ENCODE peak calls at places on chromosomes 5 and 9, in eight cellular contexts. I, K, U, R, S, W, Z and F are unnamed samples. For H3K4me1, the result is how much of the 10 kb centered on the place peaks cover.

GRCh38 chr5:135977375-135977928 is 22.7 kb upstream of the LECT2 start:
- DNase-seq in K (peak), W (peak), I (peak), S (peak), Z (peak), U (no peak), R (peak), F (peak)

GRCh38 chr5:62608529-62609511 is 30.2 kb downstream of the LRRC70 start:
- DNase-seq in R (no peak), S (no peak), U (no peak), I (no peak), Z (no peak), W (no peak), K (no peak), F (no peak)

GRCh38 chr9:94084314-94084713 is at the start of gene PTPDC1:
- DNase-seq in K (peak), R (no peak), U (no peak), S (no peak), I (no peak), Z (no peak), W (no peak), F (no peak)

GRCh38 chr5:13328316-13328715 is 616.2 kb downstream of the DNAH5 start:
- DNase-seq in I (no peak), Z (no peak), R (no peak), W (no peak), U (no peak), S (no peak), K (no peak), F (no peak)

GRCh38 chr5:172789687-172790495 is 18.9 kb upstream of the DUSP1 start:
- DNase-seq in U (no peak), W (peak), S (peak), R (no peak), I (no peak), K (peak), Z (no peak), F (no peak)

GRCh38 chr9:130606887-130607582 is 27.7 kb downstream of the FUBP3 start:
- DNase-seq in W (no peak), Z (no peak), K (no peak), U (no peak), R (peak), I (no peak), S (no peak), F (peak)

GRCh38 chr5:34494111-34494755 is 161.9 kb upstream of the RAI14 start:
- DNase-seq in R (no peak), S (no peak), Z (no peak), U (no peak), W (no peak), K (no peak), I (no peak), F (peak)

GRCh38 chr5:10624244-10624643 is 60.4 kb downstream of the ANKRD33B start:
- DNase-seq in I (no peak), K (no peak), W (no peak), U (no peak), Z (no peak), R (no peak), S (no peak), F (no peak)

GRCh38 chr9:93098236-93098946 is 2.4 kb downstream of the CARD19 start:
- DNase-seq in S (peak), I (peak), W (peak), R (peak), K (peak), U (peak), Z (peak), F (peak)

GRCh38 chr9:113012492-113012891 is 500 bp upstream of the ZNF883 start:
- DNase-seq in R (no peak), I (no peak), U (no peak), W (no peak), K (no peak), S (no peak), Z (no peak), F (no peak)

GRCh38 chr9:70407081-70407503 is 7.4 kb downstream of the KLF9 start:
- DNase-seq in Z (no peak), S (no peak), I (no peak), R (no peak), U (peak), W (no peak), K (no peak), F (peak)

GRCh38 chr5:169808118-169808581 is 171.1 kb downstream of the DOCK2 start:
- DNase-seq in S (no peak), R (no peak), W (no peak), Z (no peak), U (no peak), I (no peak), K (no peak), F (no peak)

GRCh38 chr5:106680330-106680729 is 990.4 kb downstream of the EFNA5 start:
- DNase-seq in R (no peak), I (no peak), U (no peak), K (no peak), W (no peak), Z (no peak), S (no peak), F (no peak)

GRCh38 chr9:107281164-107281563 is 1.9 kb upstream of the RAD23B start:
- DNase-seq in S (no peak), W (no peak), Z (no peak), K (no peak), R (no peak), I (no peak), U (no peak), F (no peak)

GRCh38 chr9:36218411-36218901 is 27.7 kb downstream of the CLTA start:
- DNase-seq in U (no peak), R (peak), Z (no peak), W (no peak), S (no peak), K (no peak), I (no peak), F (no peak)

GRCh38 chr9:111852291-111852690 is 44.3 kb upstream of the UGCG start:
- DNase-seq in W (no peak), Z (no peak), S (no peak), I (no peak), U (no peak), K (no peak), R (no peak), F (no peak)

GRCh38 chr5:39570418-39571027 is 145.7 kb upstream of the DAB2 start:
- DNase-seq in U (no peak), R (peak), K (no peak), W (no peak), S (no peak), I (no peak), Z (no peak), F (no peak)

GRCh38 chr5:96997265-96997859 is 61.5 kb downstream of the LNPEP start:
- DNase-seq in S (no peak), I (no peak), K (no peak), Z (no peak), W (no peak), U (no peak), R (peak), F (no peak)

GRCh38 chr5:33969572-33970452 is 14.7 kb downstream of the SLC45A2 start:
- DNase-seq in U (no peak), R (peak), Z (peak), I (no peak), K (no peak), S (no peak), W (no peak), F (no peak)

GRCh38 chr5:141778211-141778610 is 96.2 kb upstream of the ARAP3 start:
- DNase-seq in W (peak), K (no peak), R (no peak), Z (no peak), S (no peak), U (no peak), I (no peak), F (peak)

DNA sequence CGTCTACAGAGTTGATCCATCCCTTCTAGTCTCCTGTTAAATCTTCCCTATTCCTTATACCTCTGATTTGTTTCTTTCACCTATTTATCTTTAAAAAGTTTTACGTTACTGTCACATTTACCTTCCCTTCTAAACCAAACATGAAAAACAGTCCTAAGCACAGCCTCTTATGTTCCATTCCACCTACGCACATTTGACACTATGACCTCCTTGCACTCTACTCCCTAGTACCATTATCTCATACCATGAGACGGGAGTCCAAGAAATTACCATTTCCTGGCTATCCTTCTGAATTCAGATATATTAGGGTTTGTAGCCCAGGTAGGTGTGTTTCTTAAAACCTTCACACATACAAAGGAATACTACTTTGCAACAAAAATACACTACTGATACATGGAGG is 25.1 kb downstream of the FNIP1 start:
- DNase-seq in K (no peak), R (no peak), S (no peak), I (no peak), U (no peak), Z (no peak), W (no peak), F (no peak)
- H3K4me1 ChIP-seq in K (under half), R (under half), S (under half), I (under half), U (under half), Z (under half), W (under half), F (under half)

GRCh38 chr5:111227226-111227782 is 3.1 kb downstream of the CAMK4 start:
- DNase-seq in R (no peak), U (no peak), K (no peak), S (no peak), W (no peak), I (no peak), Z (no peak), F (no peak)

GRCh38 chr5:111225926-111226325 is 1.7 kb downstream of the CAMK4 start:
- DNase-seq in S (no peak), I (no peak), W (no peak), U (no peak), R (no peak), K (no peak), Z (no peak), F (no peak)

GRCh38 chr5:111224561-111224989 is 391 bp downstream of the CAMK4 start:
- DNase-seq in U (no peak), I (no peak), W (peak), S (peak), K (no peak), Z (no peak), R (no peak), F (peak)

GRCh38 chr5:111227805-111228204 is 3.6 kb downstream of the CAMK4 start:
- DNase-seq in Z (no peak), K (no peak), U (no peak), I (no peak), W (no peak), S (no peak), R (peak), F (peak)

DNA sequence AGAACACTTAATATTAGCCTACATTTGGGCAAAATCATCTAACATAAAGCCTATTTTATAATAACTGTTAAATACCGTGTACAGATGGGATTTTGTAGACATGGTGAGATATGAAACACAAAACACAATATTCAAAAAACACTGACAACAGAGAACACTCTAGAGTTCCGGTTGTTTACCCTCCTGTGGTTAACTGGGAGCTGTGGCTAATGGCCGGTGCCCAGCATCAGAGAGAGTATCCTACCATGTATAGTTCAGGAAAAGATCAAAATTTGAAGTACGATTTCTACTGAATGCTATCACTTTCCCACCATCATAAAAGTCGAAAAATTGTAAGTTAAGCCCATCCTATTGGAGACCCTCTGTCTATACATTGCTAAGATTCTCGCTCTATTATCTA is 2.4 kb downstream of the CAMK4 start:
- DNase-seq in W (no peak), K (no peak), I (no peak), Z (no peak), R (no peak), U (no peak), S (no peak), F (no peak)
- H3K4me1 ChIP-seq in W (under half), K (under half), I (under half), Z (under half), R (under half), U (under half), S (under half), F (under half)

DNA sequence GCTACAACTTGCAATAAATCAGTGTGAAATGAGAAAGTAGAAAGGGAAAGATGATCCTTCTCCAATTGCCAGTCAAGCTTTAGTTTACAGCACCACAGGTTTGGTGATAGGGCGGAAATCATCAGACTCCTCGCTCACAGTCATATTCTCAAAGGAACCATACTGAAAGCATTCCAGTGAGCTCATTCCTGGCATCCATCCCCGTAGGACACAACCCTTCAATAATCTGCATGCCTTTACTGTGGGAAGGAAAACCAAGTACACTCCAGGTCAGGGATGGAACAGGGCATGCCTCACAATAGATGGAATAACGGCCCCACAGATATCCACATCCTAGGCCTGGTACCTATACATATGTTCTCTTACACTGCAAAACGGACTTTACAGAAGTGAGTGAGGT is 80.7 kb downstream of the FSTL4 start:
- DNase-seq in I (no peak), R (no peak), U (peak), Z (no peak), S (no peak), K (no peak), W (no peak), F (peak)
- H3K4me1 ChIP-seq in I (under half), R (under half), U (under half), Z (under half), S (under half), K (under half), W (under half), F (under half)

GRCh38 chr9:134456740-134457315 is 130.6 kb downstream of the RXRA start:
- DNase-seq in R (no peak), I (no peak), U (no peak), S (no peak), Z (no peak), K (no peak), W (no peak), F (no peak)
- H3K4me1 ChIP-seq in R (under half), I (under half), U (under half), S (under half), Z (under half), K (under half), W (under half), F (under half)

GRCh38 chr9:89493181-89493580 is 4.7 kb downstream of the SEMA4D start:
- DNase-seq in S (no peak), K (no peak), Z (no peak), U (no peak), W (no peak), R (no peak), I (no peak), F (no peak)

GRCh38 chr9:89491688-89492087 is 6.2 kb downstream of the SEMA4D start:
- DNase-seq in I (peak), S (no peak), W (no peak), Z (no peak), U (no peak), R (no peak), K (no peak), F (no peak)

GRCh38 chr9:89494199-89494598 is 3.7 kb downstream of the SEMA4D start:
- DNase-seq in U (no peak), R (no peak), S (no peak), Z (no peak), K (no peak), W (no peak), I (peak), F (no peak)

GRCh38 chr9:89492586-89492985 is 5.3 kb downstream of the SEMA4D start:
- DNase-seq in W (no peak), R (no peak), I (no peak), Z (no peak), K (no peak), U (no peak), S (no peak), F (no peak)

DNA sequence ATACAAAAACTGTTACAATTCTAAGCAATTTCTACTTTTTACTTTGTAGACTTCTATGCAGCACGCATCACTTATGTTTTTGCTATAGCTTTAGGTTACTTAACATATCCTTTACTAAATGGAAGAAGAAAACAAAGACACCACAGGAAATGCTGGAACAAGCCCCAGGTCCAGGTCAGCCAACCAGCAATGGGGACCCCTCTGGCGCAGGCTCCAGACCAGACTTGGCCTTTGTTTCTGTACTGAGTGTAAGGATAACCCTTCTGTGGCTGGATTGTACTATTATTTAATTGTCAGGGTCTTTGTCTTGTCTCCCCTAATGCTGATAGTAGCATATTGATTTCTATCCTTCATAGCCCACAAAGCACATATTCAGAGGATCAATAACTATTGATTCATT is 4.2 kb downstream of the SEMA4D start:
- DNase-seq in S (no peak), Z (no peak), K (no peak), U (no peak), I (no peak), W (no peak), R (no peak), F (no peak)
- H3K4me1 ChIP-seq in S (under half), Z (under half), K (under half), U (under half), I (under half), W (under half), R (under half), F (under half)